ENCODE peak calls at places on chromosomes 3 and 15, in four cellular contexts. One of them, this sample, is unnamed.

GRCh38 chr3:113297741-113298320 is 86.5 kb downstream of the BOC start:
- DNase-seq in ascending aorta: no peak
- DNase-seq in thoracic aorta: no peak
- DNase-seq in esophagus muscularis mucosa: no peak
- DNase-seq in this sample: no peak

GRCh38 chr3:46707601-46708011 is 6.4 kb downstream of the TMIE start:
- DNase-seq in thoracic aorta: no peak
- DNase-seq in ascending aorta: no peak
- DNase-seq in esophagus muscularis mucosa: no peak
- DNase-seq in this sample: no peak

GRCh38 chr15:26838742-26839460 is 28.0 kb upstream of the GABRA5 start:
- DNase-seq in thoracic aorta: no peak
- DNase-seq in ascending aorta: no peak
- DNase-seq in esophagus muscularis mucosa: no peak
- DNase-seq in this sample: no peak

GRCh38 chr3:52614689-52615088 is 71.0 kb downstream of the PBRM1 start:
- DNase-seq in esophagus muscularis mucosa: no peak
- DNase-seq in ascending aorta: no peak
- DNase-seq in thoracic aorta: no peak
- DNase-seq in this sample: no peak

GRCh38 chr15:39211108-39211979 is 369.5 kb upstream of the THBS1 start:
- DNase-seq in thoracic aorta: no peak
- DNase-seq in esophagus muscularis mucosa: no peak
- DNase-seq in ascending aorta: no peak
- DNase-seq in this sample: no peak

GRCh38 chr15:42918047-42918446 is 2.5 kb downstream of the TTBK2 start:
- DNase-seq in esophagus muscularis mucosa: peak; percentile 57
- DNase-seq in ascending aorta: no peak
- DNase-seq in thoracic aorta: no peak
- DNase-seq in this sample: no peak

GRCh38 chr3:72818915-72819314 is 29.3 kb downstream of the SHQ1 start:
- DNase-seq in thoracic aorta: peak; percentile 24
- DNase-seq in esophagus muscularis mucosa: no peak
- DNase-seq in ascending aorta: no peak
- DNase-seq in this sample: no peak

GRCh38 chr3:16148783-16149182 is 25.7 kb upstream of the GALNT15 start:
- DNase-seq in thoracic aorta: no peak
- DNase-seq in esophagus muscularis mucosa: peak; percentile 96
- DNase-seq in ascending aorta: peak; percentile 82
- DNase-seq in this sample: no peak

GRCh38 chr3:10556312-10556711 is 50.9 kb upstream of the ATP2B2 start:
- DNase-seq in esophagus muscularis mucosa: no peak
- DNase-seq in thoracic aorta: no peak
- DNase-seq in ascending aorta: peak; percentile 22
- DNase-seq in this sample: no peak

DNA sequence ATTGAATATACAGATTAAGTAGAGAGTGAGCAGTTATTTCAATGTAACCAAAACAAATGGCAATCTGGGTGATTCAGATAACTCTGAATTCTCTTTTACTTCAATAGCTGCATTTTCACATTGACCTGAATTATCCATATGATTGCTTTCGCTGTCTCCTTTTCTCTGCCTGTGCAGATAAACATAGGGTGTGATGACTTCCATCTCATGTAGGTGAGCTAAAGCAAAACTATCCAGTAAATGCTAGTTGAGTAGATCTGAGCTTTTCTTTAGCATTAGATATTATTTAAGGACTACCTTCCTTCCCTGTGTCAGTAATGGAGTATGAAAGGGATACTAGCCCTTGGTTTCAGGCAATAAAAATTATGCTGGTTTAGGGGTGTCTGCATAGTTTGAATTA is 288.6 kb downstream of the OXSM start:
- DNase-seq in esophagus muscularis mucosa: no peak
- DNase-seq in ascending aorta: no peak
- DNase-seq in thoracic aorta: no peak
- DNase-seq in this sample: no peak
- H3K4me3 ChIP-seq in esophagus muscularis mucosa: no peak overlapping the region
- H3K4me3 ChIP-seq in ascending aorta: no peak overlapping the region
- H3K4me3 ChIP-seq in thoracic aorta: no peak overlapping the region
- H3K4me3 ChIP-seq in this sample: no peak overlapping the region

GRCh38 chr15:56205061-56205876 is 38.4 kb downstream of the RFX7 start:
- DNase-seq in thoracic aorta: no peak
- DNase-seq in esophagus muscularis mucosa: no peak
- DNase-seq in ascending aorta: no peak
- DNase-seq in this sample: no peak
- H3K4me3 ChIP-seq in thoracic aorta: no peak overlapping the region
- H3K4me3 ChIP-seq in esophagus muscularis mucosa: no peak overlapping the region
- H3K4me3 ChIP-seq in ascending aorta: no peak overlapping the region
- H3K4me3 ChIP-seq in this sample: no peak overlapping the region

DNA sequence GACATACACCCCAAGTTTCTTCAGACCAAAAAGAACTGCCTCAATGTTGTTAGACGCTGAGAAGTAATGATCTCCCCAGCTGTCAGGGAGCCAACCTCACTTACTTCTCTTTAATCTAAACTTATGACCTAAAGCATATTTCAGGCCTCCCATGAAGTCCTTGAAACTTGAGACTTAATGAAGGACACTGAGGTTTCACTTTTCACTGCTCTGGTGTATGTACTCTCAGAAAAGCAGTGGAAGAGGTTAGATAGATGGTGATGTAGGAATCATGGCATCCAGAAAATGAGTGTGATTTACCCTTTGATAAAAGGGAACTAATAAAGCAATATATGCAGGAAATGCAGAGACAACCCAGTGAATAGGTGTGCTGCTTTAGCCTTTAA is 95.5 kb upstream of the CTDSPL start:
- DNase-seq in ascending aorta: no peak
- DNase-seq in thoracic aorta: no peak
- DNase-seq in esophagus muscularis mucosa: no peak
- DNase-seq in this sample: no peak
- H3K4me3 ChIP-seq in ascending aorta: no peak overlapping the region
- H3K4me3 ChIP-seq in thoracic aorta: no peak overlapping the region
- H3K4me3 ChIP-seq in esophagus muscularis mucosa: peak overlapping the region; percentile 5
- H3K4me3 ChIP-seq in this sample: no peak overlapping the region

GRCh38 chr3:148604270-148605085 is 93.2 kb upstream of the AGTR1 start:
- DNase-seq in ascending aorta: no peak
- DNase-seq in esophagus muscularis mucosa: no peak
- DNase-seq in thoracic aorta: no peak
- DNase-seq in this sample: no peak
- H3K4me3 ChIP-seq in ascending aorta: no peak overlapping the region
- H3K4me3 ChIP-seq in esophagus muscularis mucosa: no peak overlapping the region
- H3K4me3 ChIP-seq in thoracic aorta: no peak overlapping the region
- H3K4me3 ChIP-seq in this sample: no peak overlapping the region

This sample was measured in esophagus squamous epithelium.